ENCODE peak calls at places on chromosomes 11 and 22, in four cellular contexts. S is stimulated activated CD4-positive, alpha-beta T cell treated with anti-CD3 and anti-CD28 coated beads, Interleukin-2, amount 100 ng/mL, for 24 hours; R is GM03348; X is AG09309. G is an unnamed sample.

GRCh38 chr22:50169774-50170341 is 673 bp upstream of the PANX2 start:
- DNase-seq in S (peak; percentile 71), R (peak; percentile 44), X (no peak), G (no peak)

GRCh38 chr22:45262931-45263789 is 21.6 kb upstream of the UPK3A start:
- DNase-seq in S (no peak), R (no peak), X (no peak), G (no peak)

GRCh38 chr11:126997641-126998040 is 2.9 kb downstream of the KIRREL3 start:
- DNase-seq in S (no peak), R (no peak), X (no peak), G (no peak)

GRCh38 chr11:69138265-69138664 is 17.5 kb upstream of the SMIM38 start:
- DNase-seq in S (no peak), R (peak; percentile 71), X (peak; percentile 10), G (peak; percentile 51)

GRCh38 chr11:22539851-22540376 is 85.7 kb downstream of the FANCF start:
- DNase-seq in S (no peak), R (peak; percentile 49), X (no peak), G (no peak)

GRCh38 chr11:88656960-88657738 is 319.6 kb upstream of the CTSC start:
- DNase-seq in S (no peak), R (peak; percentile 4), X (no peak), G (no peak)

GRCh38 chr11:44625759-44626523 is 60.5 kb downstream of the CD82 start:
- DNase-seq in S (no peak), R (no peak), X (no peak), G (no peak)

GRCh38 chr11:43947003-43947500 is 4.6 kb downstream of the C11orf96 start:
- DNase-seq in S (no peak), R (no peak), X (no peak), G (peak; percentile 39)

GRCh38 chr11:64594159-64594939 is 3.3 kb downstream of the SLC22A12 start:
- DNase-seq in S (no peak), R (no peak), X (no peak), G (no peak)

GRCh38 chr11:3022982-3023381 is 30.9 kb upstream of the NAP1L4 start:
- DNase-seq in S (no peak), R (peak; percentile 80), X (peak; percentile 39), G (peak; percentile 63)

GRCh38 chr11:132718711-132719641 is 813.3 kb downstream of the OPCML start:
- DNase-seq in S (peak; percentile 25), R (peak; percentile 27), X (no peak), G (no peak)

GRCh38 chr11:4118107-4118506 is 23.5 kb downstream of the RRM1 start:
- DNase-seq in S (no peak), R (peak; percentile 57), X (no peak), G (peak; percentile 40)

GRCh38 chr11:83037877-83038276 is 33.8 kb downstream of the RAB30 start:
- DNase-seq in S (no peak), R (peak; percentile 27), X (no peak), G (peak; percentile 38)

GRCh38 chr22:20000246-20001081 is 16.2 kb downstream of the ARVCF start:
- DNase-seq in S (no peak), R (no peak), X (no peak), G (no peak)

GRCh38 chr11:122523841-122524531 is 131.5 kb upstream of the UBASH3B start:
- DNase-seq in S (no peak), R (peak; percentile 40), X (no peak), G (no peak)

GRCh38 chr11:3947084-3947483 is 91.6 kb downstream of the STIM1 start:
- DNase-seq in S (no peak), R (peak; percentile 47), X (no peak), G (peak; percentile 2)

GRCh38 chr11:117090111-117090706 is 8.0 kb downstream of the SIK3 start:
- DNase-seq in S (no peak), R (no peak), X (no peak), G (no peak)

GRCh38 chr11:71268706-71269321 is 16.4 kb upstream of the SHANK2 start:
- DNase-seq in S (no peak), R (no peak), X (no peak), G (no peak)

GRCh38 chr11:68678031-68678441 is 6.3 kb upstream of the GAL start:
- DNase-seq in S (no peak), R (no peak), X (no peak), G (no peak)

GRCh38 chr11:122071680-122072321 is 44.2 kb downstream of the BLID start:
- DNase-seq in S (no peak), R (no peak), X (no peak), G (no peak)

GRCh38 chr11:92632510-92632909 is 336.9 kb upstream of the MTNR1B start:
- DNase-seq in S (no peak), R (no peak), X (no peak), G (no peak)

GRCh38 chr11:109858152-109858551 is 235.0 kb upstream of the ZC3H12C start:
- DNase-seq in S (no peak), R (no peak), X (no peak), G (no peak)

GRCh38 chr11:119910056-119910455 is 181.1 kb upstream of the NECTIN1 start:
- DNase-seq in S (no peak), R (no peak), X (no peak), G (no peak)

GRCh38 chr11:94417386-94417987 is 16.3 kb upstream of the GPR83 start:
- DNase-seq in S (no peak), R (peak; percentile 62), X (peak; percentile 11), G (peak; percentile 46)

GRCh38 chr22:41532908-41533825 is 11.1 kb downstream of the POLR3H start:
- DNase-seq in S (peak; percentile 80), R (peak; percentile 85), X (no peak), G (peak; percentile 48)

GRCh38 chr11:100556781-100557180 is 130.3 kb upstream of the ARHGAP42 start:
- DNase-seq in S (no peak), R (no peak), X (no peak), G (no peak)

GRCh38 chr22:47213571-47214230 is 451.3 kb downstream of the TBC1D22A start:
- DNase-seq in S (peak; percentile 72), R (peak; percentile 77), X (no peak), G (no peak)

GRCh38 chr22:50529416-50530279 is at the start of gene TYMP:
- DNase-seq in S (peak; percentile 81), R (peak; percentile 89), X (no peak), G (no peak)

GRCh38 chr11:1119282-1120146 is 38.2 kb upstream of the MUC5AC start:
- DNase-seq in S (no peak), R (no peak), X (no peak), G (no peak)

GRCh38 chr11:133946541-133947297 is 10.0 kb downstream of the IGSF9B start:
- DNase-seq in S (peak; percentile 35), R (no peak), X (no peak), G (no peak)

GRCh38 chr11:68749061-68749491 is 2.2 kb downstream of the TESMIN start:
- DNase-seq in S (no peak), R (no peak), X (no peak), G (no peak)

G was measured in HFFc6.